ENCODE peak calls at places on chromosome 11, in six cellular contexts. One of them, this sample, is unnamed.

GRCh38 chr11:123740787-123741158 is 687 bp downstream of the ZNF202 start:
- DNase-seq in activated CD4-positive, CD25-positive, alpha-beta regulatory T cell: no peak
- DNase-seq in ELF-1: no peak
- DNase-seq in CD8-positive, alpha-beta T cell: no peak
- DNase-seq in HAP-1: no peak
- DNase-seq in stimulated activated CD8-positive, alpha-beta memory T cell treated with anti-CD3 and anti-CD28 coated beads, Interleukin-2, amount 100 ng/mL, for 48 hours: no peak
- DNase-seq in this sample: peak; percentile 1

GRCh38 chr11:63768232-63769043 is at the start of gene ZFTA:
- DNase-seq in ELF-1: peak; percentile 50
- DNase-seq in HAP-1: peak; percentile 82
- DNase-seq in activated CD4-positive, CD25-positive, alpha-beta regulatory T cell: peak; percentile 37
- DNase-seq in stimulated activated CD8-positive, alpha-beta memory T cell treated with anti-CD3 and anti-CD28 coated beads, Interleukin-2, amount 100 ng/mL, for 48 hours: peak; percentile 46
- DNase-seq in CD8-positive, alpha-beta T cell: peak; percentile 64
- DNase-seq in this sample: peak; percentile 34

GRCh38 chr11:11244470-11245080 is 108.5 kb downstream of the CSNK2A3 start:
- DNase-seq in ELF-1: peak; percentile 39
- DNase-seq in CD8-positive, alpha-beta T cell: no peak
- DNase-seq in stimulated activated CD8-positive, alpha-beta memory T cell treated with anti-CD3 and anti-CD28 coated beads, Interleukin-2, amount 100 ng/mL, for 48 hours: no peak
- DNase-seq in activated CD4-positive, CD25-positive, alpha-beta regulatory T cell: no peak
- DNase-seq in HAP-1: no peak
- DNase-seq in this sample: no peak

GRCh38 chr11:2700415-2701211 is 819 bp upstream of the KCNQ1OT1 start:
- DNase-seq in ELF-1: peak; percentile 75
- DNase-seq in CD8-positive, alpha-beta T cell: peak; percentile 21
- DNase-seq in activated CD4-positive, CD25-positive, alpha-beta regulatory T cell: no peak
- DNase-seq in stimulated activated CD8-positive, alpha-beta memory T cell treated with anti-CD3 and anti-CD28 coated beads, Interleukin-2, amount 100 ng/mL, for 48 hours: peak; percentile 26
- DNase-seq in HAP-1: no peak
- DNase-seq in this sample: peak; percentile 13

GRCh38 chr11:32050256-32050655 is 40.6 kb upstream of the RCN1 start:
- DNase-seq in CD8-positive, alpha-beta T cell: no peak
- DNase-seq in HAP-1: no peak
- DNase-seq in activated CD4-positive, CD25-positive, alpha-beta regulatory T cell: no peak
- DNase-seq in ELF-1: no peak
- DNase-seq in stimulated activated CD8-positive, alpha-beta memory T cell treated with anti-CD3 and anti-CD28 coated beads, Interleukin-2, amount 100 ng/mL, for 48 hours: no peak
- DNase-seq in this sample: no peak

GRCh38 chr11:123628936-123629683 is 25.3 kb downstream of the SCN3B start:
- DNase-seq in activated CD4-positive, CD25-positive, alpha-beta regulatory T cell: no peak
- DNase-seq in HAP-1: no peak
- DNase-seq in ELF-1: no peak
- DNase-seq in CD8-positive, alpha-beta T cell: no peak
- DNase-seq in stimulated activated CD8-positive, alpha-beta memory T cell treated with anti-CD3 and anti-CD28 coated beads, Interleukin-2, amount 100 ng/mL, for 48 hours: no peak
- DNase-seq in this sample: peak; percentile 56

GRCh38 chr11:42552786-42553185 is 759.0 kb upstream of the API5 start:
- DNase-seq in stimulated activated CD8-positive, alpha-beta memory T cell treated with anti-CD3 and anti-CD28 coated beads, Interleukin-2, amount 100 ng/mL, for 48 hours: no peak
- DNase-seq in ELF-1: no peak
- DNase-seq in activated CD4-positive, CD25-positive, alpha-beta regulatory T cell: no peak
- DNase-seq in HAP-1: no peak
- DNase-seq in CD8-positive, alpha-beta T cell: no peak
- DNase-seq in this sample: peak; percentile 0

GRCh38 chr11:6745018-6745417 is 26.8 kb downstream of the OR2AG2 start:
- DNase-seq in HAP-1: no peak
- DNase-seq in ELF-1: no peak
- DNase-seq in CD8-positive, alpha-beta T cell: no peak
- DNase-seq in activated CD4-positive, CD25-positive, alpha-beta regulatory T cell: no peak
- DNase-seq in stimulated activated CD8-positive, alpha-beta memory T cell treated with anti-CD3 and anti-CD28 coated beads, Interleukin-2, amount 100 ng/mL, for 48 hours: no peak
- DNase-seq in this sample: no peak

GRCh38 chr11:111957663-111958415 is 20.7 kb downstream of the DIXDC1 start:
- DNase-seq in CD8-positive, alpha-beta T cell: no peak
- DNase-seq in stimulated activated CD8-positive, alpha-beta memory T cell treated with anti-CD3 and anti-CD28 coated beads, Interleukin-2, amount 100 ng/mL, for 48 hours: no peak
- DNase-seq in activated CD4-positive, CD25-positive, alpha-beta regulatory T cell: no peak
- DNase-seq in HAP-1: no peak
- DNase-seq in ELF-1: no peak
- DNase-seq in this sample: no peak

GRCh38 chr11:46381046-46381835 is at the start of gene MDK:
- DNase-seq in HAP-1: peak; percentile 85
- DNase-seq in ELF-1: no peak
- DNase-seq in stimulated activated CD8-positive, alpha-beta memory T cell treated with anti-CD3 and anti-CD28 coated beads, Interleukin-2, amount 100 ng/mL, for 48 hours: no peak
- DNase-seq in CD8-positive, alpha-beta T cell: no peak
- DNase-seq in activated CD4-positive, CD25-positive, alpha-beta regulatory T cell: no peak
- DNase-seq in this sample: no peak

GRCh38 chr11:68263444-68264035 is 8.2 kb downstream of the C11orf24 start:
- DNase-seq in HAP-1: no peak
- DNase-seq in ELF-1: no peak
- DNase-seq in stimulated activated CD8-positive, alpha-beta memory T cell treated with anti-CD3 and anti-CD28 coated beads, Interleukin-2, amount 100 ng/mL, for 48 hours: no peak
- DNase-seq in activated CD4-positive, CD25-positive, alpha-beta regulatory T cell: no peak
- DNase-seq in CD8-positive, alpha-beta T cell: no peak
- DNase-seq in this sample: peak; percentile 12

GRCh38 chr11:118401880-118402590 is 629 bp downstream of the ATP5MG start:
- DNase-seq in CD8-positive, alpha-beta T cell: no peak
- DNase-seq in HAP-1: no peak
- DNase-seq in ELF-1: no peak
- DNase-seq in stimulated activated CD8-positive, alpha-beta memory T cell treated with anti-CD3 and anti-CD28 coated beads, Interleukin-2, amount 100 ng/mL, for 48 hours: no peak
- DNase-seq in activated CD4-positive, CD25-positive, alpha-beta regulatory T cell: no peak
- DNase-seq in this sample: peak; percentile 82

This sample was measured in fibroblast of mammary gland.